ENCODE peak calls at places on chromosomes 12 and 14, in four cellular contexts. I is activated T-cell treated with anti-CD3 and anti-CD28 coated beads, Interleukin-2, amount 50 U/mL, for 4 hours; M is RCC 7860; T is Right ventricle myocardium inferior. E is an unnamed sample.
A peak's percentile ranks its signal among the peaks of the same experiment; 100 is the strongest.

GRCh38 chr12:71469235-71469873 is 29.8 kb downstream of the LGR5 start:
- DNase-seq in T (no peak), I (no peak), M (peak; percentile 38), E (peak; percentile 62)

GRCh38 chr12:56081393-56082347 is 1.7 kb downstream of the ERBB3 start:
- DNase-seq in M (no peak), I (no peak), T (no peak), E (no peak)

GRCh38 chr12:18224745-18225144 is 36.6 kb upstream of the PIK3C2G start:
- DNase-seq in I (no peak), T (no peak), M (peak; percentile 14), E (peak; percentile 36)

GRCh38 chr14:101957406-101958234 is 6.8 kb upstream of the DYNC1H1 start:
- DNase-seq in T (no peak), I (no peak), M (no peak), E (no peak)

GRCh38 chr12:32921397-32921796 is 24.8 kb upstream of the PKP2 start:
- DNase-seq in I (no peak), M (no peak), T (no peak), E (peak; percentile 49)

GRCh38 chr12:67649165-67650126 is 901 bp downstream of the DYRK2 start:
- DNase-seq in I (peak; percentile 42), T (peak; percentile 78), M (no peak), E (no peak)

GRCh38 chr14:57066887-57067513 is 201.7 kb downstream of the EXOC5 start:
- DNase-seq in T (no peak), I (no peak), M (no peak), E (no peak)

GRCh38 chr12:64609543-64610091 is 678 bp upstream of the RASSF3 start:
- DNase-seq in T (no peak), M (no peak), I (no peak), E (no peak)

GRCh38 chr12:117850048-117850447 is 118.7 kb downstream of the KSR2 start:
- DNase-seq in T (no peak), M (peak; percentile 42), I (no peak), E (peak; percentile 43)

E was measured in A172.